ENCODE peak calls at places on chromosomes 13 and 19, in nine cellular contexts. L is GF-D8, T is mesendoderm, A is RPMI7951, S is esophagus squamous epithelium, U is CD14-positive monocyte, R is dermis blood vessel endothelial cell, Z is non-pigmented ciliary epithelial cell, D is RPMI8226. V is an unnamed sample.

GRCh38 chr13:28268800-28269223 is 130.5 kb downstream of the PAN3 start:
- DNase-seq in A (no peak), D (peak; percentile 20), Z (no peak), R (no peak), T (no peak), S (no peak), L (peak; percentile 89), U (no peak), V (no peak)

GRCh38 chr13:46383383-46383782 is 3.7 kb downstream of the RUBCNL start:
- DNase-seq in A (no peak), Z (no peak), D (peak; percentile 84), T (no peak), R (no peak), U (no peak), S (no peak), L (peak; percentile 20), V (peak; percentile 2)

GRCh38 chr13:56457535-56458200 is 683.0 kb upstream of the PRR20A start:
- DNase-seq in U (no peak), Z (no peak), R (no peak), L (no peak), D (no peak), T (no peak), S (no peak), A (no peak), V (no peak)

GRCh38 chr13:92346046-92346445 is 880.6 kb upstream of the GPC6 start:
- DNase-seq in R (peak; percentile 40), S (no peak), T (peak; percentile 9), L (no peak), A (no peak), U (no peak), D (no peak), Z (no peak), V (no peak)

GRCh38 chr19:34975056-34975455 is 11.0 kb upstream of the ZNF792 start:
- DNase-seq in S (no peak), T (no peak), R (no peak), A (no peak), Z (no peak), L (no peak), D (no peak), U (no peak), V (no peak)

GRCh38 chr13:110726726-110727125 is 13.2 kb downstream of the ING1 start:
- DNase-seq in S (no peak), D (no peak), A (no peak), L (peak; percentile 90), R (peak; percentile 32), T (no peak), U (no peak), Z (no peak), V (no peak)

GRCh38 chr13:27622102-27622820 is 569 bp downstream of the POLR1D start:
- DNase-seq in T (no peak), A (peak; percentile 8), D (peak; percentile 5), L (no peak), U (no peak), Z (no peak), S (no peak), R (peak; percentile 49), V (no peak)

GRCh38 chr19:10105241-10106099 is 692 bp upstream of the PPAN start:
- DNase-seq in L (peak; percentile 69), D (no peak), U (no peak), A (no peak), T (no peak), R (no peak), S (no peak), Z (no peak), V (no peak)

GRCh38 chr19:38799104-38799503 is 10.1 kb downstream of the LGALS7B start:
- DNase-seq in S (no peak), Z (no peak), T (no peak), R (no peak), D (no peak), U (no peak), A (no peak), L (no peak), V (no peak)

GRCh38 chr19:13622727-13623126 is 116.4 kb upstream of the CACNA1A start:
- DNase-seq in D (no peak), Z (no peak), S (no peak), L (no peak), A (no peak), T (peak; percentile 45), U (no peak), R (no peak), V (peak; percentile 51)

GRCh38 chr13:89708013-89708412 is 1639.5 kb upstream of the MIR17HG start:
- DNase-seq in S (no peak), T (no peak), A (no peak), D (no peak), Z (no peak), U (no peak), R (no peak), L (no peak), V (no peak)

GRCh38 chr13:102580552-102581169 is 16.1 kb upstream of the TPP2 start:
- DNase-seq in A (peak; percentile 52), L (peak; percentile 8), T (peak; percentile 65), Z (peak; percentile 53), R (peak; percentile 88), S (no peak), D (peak; percentile 66), U (no peak), V (peak; percentile 31)

GRCh38 chr19:31231181-31231580 is 118.1 kb downstream of the TSHZ3 start:
- DNase-seq in Z (no peak), U (no peak), D (no peak), L (no peak), S (no peak), T (peak; percentile 10), A (no peak), R (no peak), V (no peak)